ENCODE peak calls at places on chromosomes 5 and 9, in ten cellular contexts. P is non-pigmented ciliary epithelial cell; K is amniotic stem cell; X is lower lobe of right lung; G is COLO829; I is stimulated activated CD4-positive, alpha-beta T cell treated with anti-CD3 and anti-CD28 coated beads, Interleukin-4, amount 100 ng/mL, for 1 hour; Q is breast epithelium; C is heart left ventricle; B is left cardiac atrium; H is AG20443. O is an unnamed sample.

GRCh38 chr5:81768960-81769452 is 18.1 kb upstream of the SSBP2 start:
- DNase-seq in I (no peak), B (no peak), G (peak), K (peak), P (peak), C (no peak), Q (no peak), X (no peak), H (peak), O (no peak)

GRCh38 chr5:171314728-171315385 is 5.8 kb downstream of the TLX3 start:
- DNase-seq in G (no peak), B (peak), P (no peak), C (no peak), K (no peak), I (no peak), X (no peak), H (peak), Q (no peak), O (peak)

GRCh38 chr5:14399054-14399657 is 182.4 kb upstream of the OTULINL start:
- DNase-seq in I (no peak), H (peak), P (no peak), Q (no peak), G (peak), C (no peak), B (no peak), K (peak), X (no peak), O (no peak)

GRCh38 chr9:86977205-86977835 is 30.0 kb upstream of the GAS1 start:
- DNase-seq in P (no peak), K (peak), B (no peak), Q (no peak), X (no peak), G (no peak), I (no peak), C (no peak), H (peak), O (no peak)

GRCh38 chr5:160506006-160507004 is 84.7 kb downstream of the PTTG1 start:
- DNase-seq in I (peak), H (peak), P (no peak), B (peak), K (no peak), C (peak), X (peak), Q (peak), G (no peak), O (peak)

GRCh38 chr5:73103885-73104284 is 16.5 kb upstream of the TMEM171 start:
- DNase-seq in H (no peak), G (no peak), K (no peak), P (no peak), X (no peak), I (no peak), Q (no peak), B (no peak), C (no peak), O (no peak)

GRCh38 chr5:78008356-78008967 is 232.3 kb upstream of the TBCA start:
- DNase-seq in B (no peak), G (peak), X (no peak), K (peak), Q (no peak), P (peak), C (no peak), I (no peak), H (peak), O (no peak)

GRCh38 chr5:133401731-133402347 is 210.5 kb downstream of the FSTL4 start:
- DNase-seq in P (no peak), I (no peak), K (no peak), H (no peak), G (no peak), C (no peak), Q (no peak), B (no peak), X (no peak), O (no peak)

GRCh38 chr5:2591777-2592453 is 159.6 kb downstream of the IRX2 start:
- DNase-seq in B (no peak), I (no peak), X (no peak), K (no peak), Q (no peak), C (no peak), G (no peak), P (no peak), H (peak), O (no peak)

GRCh38 chr5:180688326-180689070 is 39.1 kb upstream of the FLT4 start:
- DNase-seq in C (no peak), X (no peak), G (no peak), Q (no peak), K (no peak), I (no peak), P (no peak), H (no peak), B (no peak), O (no peak)

GRCh38 chr5:157516626-157517325 is 56.8 kb downstream of the NIPAL4 start:
- DNase-seq in K (peak), Q (no peak), B (peak), X (no peak), P (peak), G (no peak), C (peak), H (peak), I (no peak), O (no peak)

GRCh38 chr9:93288891-93289883 is 105.2 kb downstream of the WNK2 start:
- DNase-seq in K (no peak), X (peak), H (peak), G (peak), I (no peak), Q (no peak), B (no peak), P (no peak), C (no peak), O (no peak)